ENCODE peak calls at places on chromosomes 5 and 9, in six cellular contexts. C, G, W, Q, F and R are unnamed samples.

GRCh38 chr5:34706084-34706483 is 50.0 kb downstream of the RAI14 start:
- DNase-seq in F (no peak), C (no peak), W (no peak), Q (no peak), G (no peak), R (no peak)

GRCh38 chr5:168020522-168021294 is 270.7 kb upstream of the WWC1 start:
- DNase-seq in C (no peak), G (no peak), Q (no peak), W (peak), F (no peak), R (no peak)

GRCh38 chr5:157245477-157245876 is 20.4 kb upstream of the CYFIP2 start:
- DNase-seq in C (no peak), Q (no peak), W (no peak), G (no peak), F (no peak), R (no peak)

GRCh38 chr9:106177216-106177615 is 482.9 kb downstream of the TMEM38B start:
- DNase-seq in F (no peak), W (no peak), G (no peak), C (no peak), Q (no peak), R (no peak)

GRCh38 chr9:127707766-127708165 is 978 bp downstream of the CFAP157 start:
- DNase-seq in F (peak), G (no peak), Q (no peak), C (no peak), W (no peak), R (no peak)

GRCh38 chr5:55708732-55709131 is 3.4 kb downstream of the SLC38A9 start:
- DNase-seq in C (no peak), G (no peak), Q (no peak), F (no peak), W (no peak), R (no peak)

GRCh38 chr9:129757045-129757444 is 4.2 kb upstream of the PTGES start:
- DNase-seq in Q (no peak), G (peak), W (no peak), C (no peak), F (no peak), R (no peak)

GRCh38 chr9:99445377-99445891 is 223.4 kb downstream of the SEC61B start:
- DNase-seq in F (no peak), Q (peak), G (peak), C (no peak), W (peak), R (no peak)

GRCh38 chr5:129988453-129988852 is 84.2 kb downstream of the CHSY3 start:
- DNase-seq in Q (no peak), W (no peak), C (no peak), F (no peak), G (no peak), R (no peak)

GRCh38 chr5:39843767-39844166 is 419.0 kb upstream of the DAB2 start:
- DNase-seq in W (no peak), Q (no peak), F (no peak), C (no peak), G (no peak), R (no peak)

GRCh38 chr9:108270041-108270440 is 585.7 kb downstream of the ACTL7B start:
- DNase-seq in Q (no peak), W (no peak), G (no peak), F (no peak), C (no peak), R (no peak)

GRCh38 chr9:111805841-111806241 is 11.1 kb upstream of the SHOC1 start:
- DNase-seq in Q (no peak), C (no peak), G (peak), F (no peak), W (no peak), R (peak)

GRCh38 chr9:74066605-74067004 is 430.5 kb upstream of the RORB start:
- DNase-seq in C (no peak), Q (no peak), F (no peak), G (no peak), W (no peak), R (no peak)

GRCh38 chr9:97556721-97557605 is 55.5 kb downstream of the TMOD1 start:
- DNase-seq in C (no peak), F (no peak), Q (peak), W (no peak), G (no peak), R (no peak)

GRCh38 chr5:12147513-12147912 is 243.3 kb upstream of the CTNND2 start:
- DNase-seq in G (no peak), W (no peak), Q (no peak), C (no peak), F (no peak), R (no peak)

GRCh38 chr5:132687995-132688394 is 14.2 kb downstream of the IL4 start:
- DNase-seq in G (no peak), W (no peak), F (peak), C (no peak), Q (no peak), R (no peak)

GRCh38 chr5:161301586-161301985 is 244.9 kb downstream of the GABRB2 start:
- DNase-seq in C (no peak), W (no peak), G (no peak), Q (no peak), F (no peak), R (no peak)

GRCh38 chr9:8208465-8208864 is 408.9 kb upstream of the DMAC1 start:
- DNase-seq in W (no peak), Q (no peak), F (no peak), G (no peak), C (no peak), R (no peak)

GRCh38 chr9:130847306-130848217 is 12.5 kb downstream of the ABL1 start:
- DNase-seq in W (peak), G (peak), F (no peak), C (no peak), Q (peak), R (peak)

GRCh38 chr9:134423757-134424156 is 97.5 kb downstream of the RXRA start:
- DNase-seq in Q (no peak), G (no peak), W (no peak), C (no peak), F (no peak), R (no peak)

GRCh38 chr5:150625831-150626746 is 14.4 kb upstream of the SYNPO start:
- DNase-seq in W (no peak), F (no peak), G (no peak), Q (peak), C (no peak), R (no peak)

GRCh38 chr9:97895695-97896332 is 26.5 kb downstream of the TRMO start:
- DNase-seq in G (no peak), C (no peak), W (peak), Q (no peak), F (no peak), R (no peak)

GRCh38 chr5:134769206-134769605 is 10.6 kb downstream of the DDX46 start:
- DNase-seq in F (no peak), C (no peak), G (peak), W (peak), Q (no peak), R (no peak)

GRCh38 chr9:101350285-101350684 is 34.5 kb downstream of the BAAT start:
- DNase-seq in G (no peak), Q (no peak), F (no peak), W (no peak), C (no peak), R (no peak)

GRCh38 chr9:13860926-13861325 is 453.0 kb downstream of the NFIB start:
- DNase-seq in C (no peak), G (no peak), F (no peak), W (no peak), Q (no peak), R (no peak)

GRCh38 chr9:132268725-132269352 is 85.9 kb downstream of the SETX start:
- DNase-seq in F (peak), G (peak), Q (no peak), W (peak), C (peak), R (no peak)

GRCh38 chr9:138022756-138023393 is 145.3 kb downstream of the CACNA1B start:
- DNase-seq in Q (peak), C (no peak), F (peak), G (no peak), W (no peak), R (no peak)

GRCh38 chr9:124355941-124356744 is 59.1 kb downstream of the PSMB7 start:
- DNase-seq in W (no peak), G (no peak), Q (no peak), C (no peak), F (no peak), R (no peak)

GRCh38 chr5:123117989-123118388 is 28.9 kb downstream of the PRDM6 start:
- DNase-seq in F (no peak), W (no peak), Q (no peak), C (no peak), G (no peak), R (no peak)

GRCh38 chr9:129630967-129631672 is 5.2 kb downstream of the NTMT1 start:
- DNase-seq in F (peak), G (no peak), C (no peak), W (no peak), Q (no peak), R (no peak)

GRCh38 chr9:121299125-121299466 is 31.1 kb downstream of the GSN start:
- DNase-seq in F (no peak), C (no peak), W (no peak), G (no peak), Q (peak), R (no peak)

GRCh38 chr5:17105744-17106450 is 111.5 kb upstream of the BASP1 start:
- DNase-seq in C (no peak), Q (no peak), G (peak), F (no peak), W (peak), R (no peak)

GRCh38 chr5:116864157-116864837 is 289.7 kb upstream of the SEMA6A start:
- DNase-seq in G (no peak), Q (no peak), W (no peak), F (no peak), C (no peak), R (no peak)